ENCODE peak calls at places on chromosome 2, in six cellular contexts. O is right cardiac atrium; U is CD8-positive, alpha-beta T cell; C is osteocyte; B is neuronal stem cell; W is endothelial cell. L is an unnamed sample.

GRCh38 chr2:85353876-85354285 is 447 bp downstream of the RETSAT start:
- DNase-seq in O (peak), C (no peak), U (no peak), W (no peak), B (peak), L (no peak)

GRCh38 chr2:149005471-149006077 is 32.9 kb upstream of the LYPD6B start:
- DNase-seq in B (no peak), U (no peak), C (no peak), O (no peak), W (no peak), L (no peak)

GRCh38 chr2:174442546-174443510 is 44.0 kb downstream of the GPR155 start:
- DNase-seq in O (no peak), W (no peak), U (no peak), B (no peak), C (no peak), L (no peak)

GRCh38 chr2:106189764-106190468 is 4.2 kb downstream of the UXS1 start:
- DNase-seq in C (no peak), O (no peak), B (no peak), W (no peak), U (no peak), L (no peak)

GRCh38 chr2:95022309-95023221 is 2.9 kb upstream of the MAL start:
- DNase-seq in O (peak), B (peak), W (peak), U (peak), C (no peak), L (peak)

GRCh38 chr2:58852243-58852642 is 611.1 kb upstream of the FANCL start:
- DNase-seq in U (no peak), W (no peak), C (no peak), O (no peak), B (no peak), L (no peak)

GRCh38 chr2:131058905-131059304 is 34.4 kb downstream of the FAM168B start:
- DNase-seq in U (no peak), W (no peak), C (no peak), B (no peak), O (no peak), L (peak)

GRCh38 chr2:214035921-214036320 is 374.9 kb upstream of the VWC2L start:
- DNase-seq in O (no peak), U (no peak), C (no peak), W (no peak), B (no peak), L (no peak)

GRCh38 chr2:71784734-71785549 is 331.6 kb downstream of the DYSF start:
- DNase-seq in C (peak), W (no peak), U (peak), B (no peak), O (no peak), L (no peak)

GRCh38 chr2:47300609-47301276 is 102.2 kb upstream of the MSH2 start:
- DNase-seq in W (no peak), O (no peak), B (no peak), U (no peak), C (no peak), L (no peak)

GRCh38 chr2:57180042-57180567 is 866.5 kb upstream of the VRK2 start:
- DNase-seq in C (no peak), B (no peak), W (no peak), U (no peak), O (no peak), L (no peak)

GRCh38 chr2:83006991-83007390 is 1452.1 kb downstream of the SUCLG1 start:
- DNase-seq in U (no peak), C (no peak), O (no peak), W (no peak), B (no peak), L (no peak)

GRCh38 chr2:168062054-168062453 is 185.3 kb downstream of the STK39 start:
- DNase-seq in U (no peak), O (no peak), C (no peak), W (no peak), B (no peak), L (no peak)

GRCh38 chr2:109266998-109267854 is 138.2 kb downstream of the SH3RF3 start:
- DNase-seq in C (no peak), U (no peak), O (no peak), W (peak), B (peak), L (no peak)

GRCh38 chr2:28387082-28387960 is 5.3 kb upstream of the FOSL2 start:
- DNase-seq in B (no peak), U (no peak), C (no peak), W (no peak), O (no peak), L (no peak)

GRCh38 chr2:138602166-138602460 is 100.5 kb downstream of the SPOPL start:
- DNase-seq in B (no peak), O (no peak), C (no peak), U (no peak), W (no peak), L (no peak)

GRCh38 chr2:231563378-231563961 is 29.2 kb upstream of the TEX44 start:
- DNase-seq in B (peak), W (peak), C (no peak), O (peak), U (no peak), L (peak)

GRCh38 chr2:194203898-194204297 is 1453.1 kb upstream of the SLC39A10 start:
- DNase-seq in O (no peak), C (no peak), U (no peak), W (no peak), B (no peak), L (no peak)